ENCODE peak calls at places on chromosomes 12 and 14, in five cellular contexts. R is uterus, W is heart left ventricle, S is tibial nerve, I is sigmoid colon. O is an unnamed sample.

GRCh38 chr14:58808828-58809227 is 171.1 kb downstream of the DACT1 start:
- DNase-seq in R (no peak), W (no peak), I (no peak), S (peak), O (no peak)

GRCh38 chr14:57834961-57835360 is 30.9 kb downstream of the SLC35F4 start:
- DNase-seq in I (no peak), W (no peak), R (no peak), S (no peak), O (no peak)

GRCh38 chr14:98926802-98927201 is 345.2 kb downstream of the BCL11B start:
- DNase-seq in I (peak), R (no peak), S (no peak), W (no peak), O (no peak)

GRCh38 chr12:43835656-43836454 is at the start of gene TMEM117:
- DNase-seq in R (peak), W (peak), I (peak), S (peak), O (peak)

GRCh38 chr12:54977857-54978256 is 6.7 kb downstream of the TESPA1 start:
- DNase-seq in S (no peak), R (no peak), I (no peak), W (no peak), O (no peak)

GRCh38 chr12:52428121-52428520 is 6.0 kb downstream of the KRT75 start:
- DNase-seq in I (no peak), W (no peak), S (no peak), R (no peak), O (no peak)

GRCh38 chr14:32702571-32702970 is 236.1 kb upstream of the NPAS3 start:
- DNase-seq in R (peak), I (peak), W (peak), S (peak), O (no peak)

GRCh38 chr12:70774055-70774454 is 136.8 kb upstream of the PTPRB start:
- DNase-seq in I (no peak), W (no peak), S (no peak), R (no peak), O (no peak)

GRCh38 chr14:68695326-68695768 is 97.5 kb downstream of the ZFP36L1 start:
- DNase-seq in W (no peak), S (peak), I (peak), R (peak), O (peak)

GRCh38 chr14:52078093-52078492 is 9.2 kb upstream of the NID2 start:
- DNase-seq in R (no peak), S (no peak), W (no peak), I (no peak), O (no peak)

GRCh38 chr12:12927211-12928079 is 24.5 kb downstream of the GPRC5D start:
- DNase-seq in W (peak), I (peak), R (no peak), S (no peak), O (no peak)

GRCh38 chr14:31530136-31530535 is 31.1 kb upstream of the NUBPL start:
- DNase-seq in W (no peak), R (no peak), S (no peak), I (no peak), O (no peak)

GRCh38 chr12:124482567-124482893 is 84.9 kb downstream of the NCOR2 start:
- DNase-seq in W (no peak), S (no peak), I (no peak), R (no peak), O (no peak)

GRCh38 chr12:62757048-62757447 is 177.9 kb downstream of the PPM1H start:
- DNase-seq in R (no peak), W (no peak), I (no peak), S (no peak), O (no peak)

GRCh38 chr12:131895640-131896079 is 1.2 kb downstream of the ULK1 start:
- DNase-seq in W (no peak), I (no peak), S (no peak), R (no peak), O (no peak)

GRCh38 chr12:31588976-31589375 is 2.0 kb downstream of the DENND5B start:
- DNase-seq in W (no peak), I (no peak), S (no peak), R (no peak), O (no peak)

GRCh38 chr14:98182385-98183055 is 1089.5 kb downstream of the BCL11B start:
- DNase-seq in R (no peak), I (no peak), S (no peak), W (no peak), O (no peak)

GRCh38 chr14:65318636-65319506 is 93.7 kb upstream of the FUT8 start:
- DNase-seq in W (no peak), I (no peak), R (no peak), S (no peak), O (no peak)

GRCh38 chr14:90880282-90880681 is 64.1 kb upstream of the TTC7B start:
- DNase-seq in I (no peak), R (no peak), W (no peak), S (no peak), O (no peak)

GRCh38 chr12:113019045-113019444 is 37.5 kb upstream of the DTX1 start:
- DNase-seq in R (no peak), S (no peak), I (no peak), W (no peak), O (peak)

GRCh38 chr12:47949441-47950341 is 13.7 kb upstream of the TMEM106C start:
- DNase-seq in W (peak), I (peak), S (peak), R (peak), O (peak)

GRCh38 chr14:22613091-22613695 is 15.1 kb downstream of the ABHD4 start:
- DNase-seq in R (no peak), S (no peak), W (no peak), I (no peak), O (no peak)

GRCh38 chr12:100375023-100375737 is 18.3 kb downstream of the SLC17A8 start:
- DNase-seq in S (peak), R (peak), W (peak), I (peak), O (no peak)

GRCh38 chr12:93122089-93122488 is 193.0 kb upstream of the EEA1 start:
- DNase-seq in S (no peak), I (no peak), W (no peak), R (no peak), O (no peak)

GRCh38 chr12:94435511-94435927 is 24.1 kb downstream of the CEP83 start:
- DNase-seq in R (no peak), S (no peak), I (no peak), W (no peak), O (no peak)

GRCh38 chr12:120101182-120101581 is 15.4 kb downstream of the RAB35 start:
- DNase-seq in R (peak), W (no peak), S (no peak), I (no peak), O (no peak)

GRCh38 chr14:94483729-94484275 is 7.8 kb upstream of the SERPINA9 start:
- DNase-seq in S (no peak), I (no peak), W (no peak), R (no peak), O (no peak)

GRCh38 chr12:28552472-28553061 is 362.3 kb downstream of the CCDC91 start:
- DNase-seq in R (no peak), W (no peak), I (no peak), S (no peak), O (no peak)
- TF ChIP-seq POLR2A in R (no peak), W (no peak), I (no peak), S (no peak), O (no peak)

GRCh38 chr14:101992708-101993107 is 28.3 kb downstream of the DYNC1H1 start:
- DNase-seq in R (no peak), W (no peak), I (no peak), S (no peak), O (no peak)
- TF ChIP-seq POLR2A in R (no peak), W (no peak), I (no peak), S (no peak), O (no peak)

GRCh38 chr12:110578522-110579238 is 4.4 kb downstream of the PPTC7 start:
- DNase-seq in I (no peak), S (no peak), W (no peak), R (no peak), O (no peak)
- TF ChIP-seq POLR2A in I (no peak), S (no peak), W (no peak), R (no peak), O (no peak)

DNA sequence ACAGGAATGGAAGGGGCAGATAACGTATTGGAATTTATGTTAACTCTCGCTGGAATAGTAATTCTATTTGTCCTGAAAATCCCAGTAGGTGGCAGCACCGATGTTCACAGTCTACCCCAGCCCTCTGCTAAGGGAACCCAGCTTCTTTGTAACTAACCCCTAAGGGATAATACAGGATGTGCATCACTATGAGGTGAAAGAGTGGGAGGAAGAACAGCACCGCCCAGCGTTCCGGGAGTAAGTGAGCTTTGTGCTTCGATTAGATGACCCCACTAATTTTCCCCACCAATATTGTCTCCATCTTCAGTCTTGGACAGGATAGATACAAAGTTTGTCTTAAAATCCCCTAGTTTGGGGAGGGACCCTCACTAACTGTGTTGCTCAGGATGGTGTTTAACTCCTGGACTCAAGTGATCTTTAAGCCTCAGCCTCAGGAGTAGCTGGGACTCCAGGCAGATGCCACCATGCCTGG is 2.7 kb downstream of the SLC2A3 start:
- DNase-seq in S (peak), R (peak), I (peak), W (peak), O (peak)
- TF ChIP-seq POLR2A in S (peak), R (peak), I (peak), W (peak), O (no peak)

DNA sequence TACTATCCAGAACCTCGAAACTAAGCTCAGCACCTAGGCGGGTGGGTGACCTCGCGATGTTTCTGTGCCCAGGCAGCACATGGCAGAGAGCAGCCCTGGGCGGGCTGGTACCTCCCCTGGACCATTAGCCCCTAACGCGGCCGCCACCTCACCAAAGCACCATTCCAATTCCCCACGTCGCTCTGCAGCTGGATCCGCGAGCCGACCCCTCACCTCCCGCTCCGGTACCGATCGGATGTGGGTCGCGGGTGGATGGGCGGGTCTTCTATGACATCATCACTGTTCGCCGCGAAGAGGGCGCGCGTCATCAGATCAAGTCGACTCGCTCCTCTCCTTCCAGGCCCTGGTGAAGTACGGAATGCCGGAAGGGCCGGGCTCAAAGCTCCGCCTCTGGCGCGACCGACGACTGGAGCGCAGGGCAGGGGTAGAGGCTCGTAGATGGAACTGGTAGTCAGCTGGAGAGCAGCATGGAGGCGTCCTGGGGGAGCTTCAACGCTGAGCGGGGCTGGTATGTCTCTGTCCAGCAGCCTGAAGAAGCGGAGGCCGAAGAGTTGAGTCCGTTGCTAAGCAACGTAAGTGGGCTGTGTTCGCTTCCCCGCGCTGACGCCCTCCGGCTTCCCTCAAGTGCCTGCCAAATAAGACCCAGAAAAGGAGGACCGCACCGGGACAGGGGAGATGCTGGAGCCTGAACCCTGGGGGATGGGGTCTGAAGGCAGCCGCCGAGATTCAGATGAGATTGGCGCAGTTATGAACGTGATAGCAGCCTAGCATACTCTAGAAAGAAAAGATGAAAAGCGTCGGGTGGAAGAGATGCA is at the start of the genes SLC38A6 and TRMT5:
- DNase-seq in R (peak), S (peak), W (peak), I (peak), O (peak)
- TF ChIP-seq POLR2A in R (peak), S (peak), W (peak), I (no peak), O (peak)

GRCh38 chr12:459430-460258 is at the start of gene B4GALNT3:
- DNase-seq in W (peak), R (peak), S (no peak), I (no peak), O (no peak)
- TF ChIP-seq POLR2A in W (peak), R (peak), S (no peak), I (no peak), O (peak)

DNA sequence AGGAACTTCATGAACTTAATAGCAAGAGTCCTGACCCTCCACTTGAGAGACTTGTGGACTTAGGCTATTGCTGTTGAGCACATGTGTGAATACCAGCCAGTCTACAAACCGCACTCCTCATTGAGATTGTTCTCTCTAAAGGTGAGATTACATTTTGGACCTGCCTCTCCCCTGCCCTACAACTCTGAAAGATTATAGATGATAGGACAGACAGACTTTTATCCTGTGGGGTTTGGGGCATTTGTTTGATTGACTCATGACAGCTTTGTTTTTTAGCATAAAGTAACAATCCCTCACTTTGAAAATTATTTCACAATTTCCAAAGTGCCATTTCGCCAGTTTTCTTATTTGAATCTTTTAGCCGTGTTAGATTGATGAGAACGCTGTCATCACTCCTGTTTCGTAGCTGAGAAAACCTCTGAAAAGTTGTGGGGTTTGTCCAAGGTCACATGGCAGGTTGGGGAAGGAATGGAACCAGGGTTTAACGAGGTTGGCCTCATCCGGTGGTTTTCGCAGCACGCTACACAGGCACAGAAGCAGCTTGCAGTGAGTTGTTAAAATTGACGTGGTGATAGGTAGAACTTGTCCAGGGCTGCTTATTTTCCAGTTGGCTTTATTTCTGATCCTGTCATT is 836 bp downstream of the EVL start:
- DNase-seq in W (peak), R (no peak), I (no peak), S (no peak), O (no peak)
- TF ChIP-seq POLR2A in W (no peak), R (no peak), I (no peak), S (no peak), O (no peak)

DNA sequence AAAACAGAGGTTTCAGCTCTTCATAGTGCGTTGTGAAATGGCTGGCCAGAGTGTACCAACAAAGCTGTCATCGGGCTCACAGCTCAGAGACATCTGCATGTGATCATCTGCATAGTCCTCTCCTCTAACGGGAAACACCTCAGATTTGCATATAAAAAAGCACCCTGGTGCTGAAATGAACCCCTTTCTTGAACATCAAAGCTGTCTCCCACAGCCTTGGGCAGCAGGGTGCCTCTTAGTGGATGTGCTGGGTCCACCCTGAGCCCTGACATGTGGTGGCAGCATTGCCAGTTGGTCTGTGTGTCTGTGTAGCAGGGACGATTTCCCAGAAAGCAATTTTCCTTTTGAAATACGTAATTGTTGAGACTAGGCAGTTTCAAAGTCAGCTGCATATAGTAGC is 14.3 kb upstream of the PAPLN start:
- DNase-seq in S (peak), I (no peak), W (no peak), R (no peak), O (no peak)
- TF ChIP-seq POLR2A in S (no peak), I (no peak), W (no peak), R (no peak), O (no peak)

GRCh38 chr12:6667559-6668210 is 4.8 kb upstream of the ING4 start:
- DNase-seq in I (peak), W (no peak), R (no peak), S (no peak), O (no peak)

GRCh38 chr12:6664902-6665301 is 2.0 kb upstream of the ING4 start:
- DNase-seq in S (no peak), I (no peak), W (no peak), R (no peak), O (no peak)

GRCh38 chr12:6662906-6663742 is at the start of gene ING4:
- DNase-seq in R (peak), I (peak), W (peak), S (peak), O (peak)

GRCh38 chr12:6666211-6666610 is 3.3 kb upstream of the ING4 start:
- DNase-seq in S (no peak), R (no peak), W (no peak), I (no peak), O (no peak)

DNA sequence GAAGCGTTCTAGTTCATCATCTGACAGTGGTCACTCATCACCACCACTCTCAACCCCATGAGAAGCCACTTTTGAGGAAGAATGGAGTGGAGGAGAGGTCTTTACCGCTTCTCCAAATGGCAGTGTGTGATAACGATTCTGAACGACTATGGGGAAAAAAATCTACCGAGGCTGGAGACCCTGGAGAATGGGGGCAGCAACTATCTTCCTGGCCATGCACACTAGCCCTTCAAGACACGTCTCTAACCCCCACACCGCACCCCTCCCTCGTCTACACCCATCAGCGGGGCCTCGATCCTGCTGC is 365 bp downstream of the ING4 start:
- DNase-seq in R (no peak), W (no peak), S (no peak), I (no peak), O (peak)
- TF ChIP-seq POLR2A in R (no peak), W (no peak), S (no peak), I (no peak), O (no peak)

GRCh38 chr12:6230321-6231110 is 30.3 kb downstream of the CD9 start:
- DNase-seq in W (peak), R (peak), S (peak), I (peak), O (no peak)
- TF ChIP-seq POLR2A in W (no peak), R (peak), S (peak), I (no peak), O (no peak)